ENCODE peak calls at places on chromosome 12, in seven cellular contexts. One of them, this sample, is unnamed.

GRCh38 chr12:122087431-122088180 is 9.1 kb downstream of the MLXIP start:
- DNase-seq in upper lobe of right lung: peak
- DNase-seq in uterus: no peak
- DNase-seq in dorsolateral prefrontal cortex: peak
- DNase-seq in Panc1: no peak
- DNase-seq in IMR-90: no peak
- DNase-seq in tibial artery: no peak
- DNase-seq in this sample: no peak

GRCh38 chr12:94481734-94482133 is 22.1 kb upstream of the CEP83 start:
- DNase-seq in dorsolateral prefrontal cortex: no peak
- DNase-seq in upper lobe of right lung: no peak
- DNase-seq in IMR-90: no peak
- DNase-seq in tibial artery: no peak
- DNase-seq in uterus: no peak
- DNase-seq in Panc1: no peak
- DNase-seq in this sample: no peak

GRCh38 chr12:124852911-124853441 is 10.7 kb downstream of the SCARB1 start:
- DNase-seq in tibial artery: no peak
- DNase-seq in IMR-90: no peak
- DNase-seq in upper lobe of right lung: no peak
- DNase-seq in dorsolateral prefrontal cortex: no peak
- DNase-seq in uterus: no peak
- DNase-seq in Panc1: no peak
- DNase-seq in this sample: no peak

GRCh38 chr12:12513416-12514006 is 49.2 kb downstream of the DUSP16 start:
- DNase-seq in Panc1: no peak
- DNase-seq in tibial artery: no peak
- DNase-seq in uterus: no peak
- DNase-seq in dorsolateral prefrontal cortex: no peak
- DNase-seq in upper lobe of right lung: no peak
- DNase-seq in IMR-90: no peak
- DNase-seq in this sample: no peak

GRCh38 chr12:130765186-130765659 is 49.1 kb upstream of the RIMBP2 start:
- DNase-seq in dorsolateral prefrontal cortex: no peak
- DNase-seq in upper lobe of right lung: no peak
- DNase-seq in uterus: no peak
- DNase-seq in IMR-90: peak
- DNase-seq in Panc1: no peak
- DNase-seq in tibial artery: no peak
- DNase-seq in this sample: peak

GRCh38 chr12:82942521-82942920 is 255.8 kb downstream of the TMTC2 start:
- DNase-seq in uterus: no peak
- DNase-seq in dorsolateral prefrontal cortex: no peak
- DNase-seq in tibial artery: no peak
- DNase-seq in upper lobe of right lung: no peak
- DNase-seq in IMR-90: no peak
- DNase-seq in Panc1: no peak
- DNase-seq in this sample: no peak

GRCh38 chr12:122097641-122098364 is 19.2 kb downstream of the MLXIP start:
- DNase-seq in upper lobe of right lung: peak
- DNase-seq in tibial artery: no peak
- DNase-seq in Panc1: no peak
- DNase-seq in dorsolateral prefrontal cortex: no peak
- DNase-seq in IMR-90: peak
- DNase-seq in uterus: no peak
- DNase-seq in this sample: no peak

GRCh38 chr12:67697981-67698380 is 49.4 kb downstream of the DYRK2 start:
- DNase-seq in upper lobe of right lung: no peak
- DNase-seq in IMR-90: no peak
- DNase-seq in Panc1: no peak
- DNase-seq in dorsolateral prefrontal cortex: no peak
- DNase-seq in uterus: no peak
- DNase-seq in tibial artery: no peak
- DNase-seq in this sample: no peak

GRCh38 chr12:4700621-4701026 is 19.6 kb upstream of the GALNT8 start:
- DNase-seq in IMR-90: peak
- DNase-seq in uterus: peak
- DNase-seq in dorsolateral prefrontal cortex: no peak
- DNase-seq in upper lobe of right lung: no peak
- DNase-seq in tibial artery: peak
- DNase-seq in Panc1: no peak
- DNase-seq in this sample: no peak

GRCh38 chr12:21672151-21672550 is 14.5 kb upstream of the LDHB start:
- DNase-seq in IMR-90: no peak
- DNase-seq in uterus: no peak
- DNase-seq in Panc1: no peak
- DNase-seq in dorsolateral prefrontal cortex: no peak
- DNase-seq in tibial artery: no peak
- DNase-seq in upper lobe of right lung: no peak
- DNase-seq in this sample: no peak

GRCh38 chr12:53862206-53862605 is 76.4 kb upstream of the HOXC13 start:
- DNase-seq in IMR-90: no peak
- DNase-seq in uterus: no peak
- DNase-seq in Panc1: no peak
- DNase-seq in tibial artery: no peak
- DNase-seq in upper lobe of right lung: no peak
- DNase-seq in dorsolateral prefrontal cortex: no peak
- DNase-seq in this sample: no peak

GRCh38 chr12:128644664-128645296 is 179.0 kb downstream of the SLC15A4 start:
- DNase-seq in Panc1: peak
- DNase-seq in uterus: no peak
- DNase-seq in upper lobe of right lung: no peak
- DNase-seq in dorsolateral prefrontal cortex: no peak
- DNase-seq in tibial artery: no peak
- DNase-seq in IMR-90: no peak
- DNase-seq in this sample: no peak

GRCh38 chr12:14239350-14239934 is 126.0 kb upstream of the ATF7IP start:
- DNase-seq in uterus: no peak
- DNase-seq in upper lobe of right lung: no peak
- DNase-seq in Panc1: no peak
- DNase-seq in tibial artery: peak
- DNase-seq in IMR-90: no peak
- DNase-seq in dorsolateral prefrontal cortex: no peak
- DNase-seq in this sample: no peak

GRCh38 chr12:89833337-89834252 is 125.0 kb upstream of the ATP2B1 start:
- DNase-seq in uterus: no peak
- DNase-seq in IMR-90: peak
- DNase-seq in upper lobe of right lung: no peak
- DNase-seq in Panc1: no peak
- DNase-seq in dorsolateral prefrontal cortex: no peak
- DNase-seq in tibial artery: no peak
- DNase-seq in this sample: peak

GRCh38 chr12:6132496-6132895 is 8.0 kb upstream of the VWF start:
- DNase-seq in IMR-90: no peak
- DNase-seq in uterus: no peak
- DNase-seq in upper lobe of right lung: no peak
- DNase-seq in Panc1: no peak
- DNase-seq in dorsolateral prefrontal cortex: no peak
- DNase-seq in tibial artery: no peak
- DNase-seq in this sample: no peak

GRCh38 chr12:67428431-67428830 is 159.3 kb downstream of the CAND1 start:
- DNase-seq in Panc1: no peak
- DNase-seq in uterus: no peak
- DNase-seq in dorsolateral prefrontal cortex: no peak
- DNase-seq in upper lobe of right lung: no peak
- DNase-seq in tibial artery: no peak
- DNase-seq in IMR-90: no peak
- DNase-seq in this sample: no peak

GRCh38 chr12:47903927-47904646 is 707 bp downstream of the VDR start:
- DNase-seq in upper lobe of right lung: peak
- DNase-seq in dorsolateral prefrontal cortex: no peak
- DNase-seq in Panc1: no peak
- DNase-seq in tibial artery: peak
- DNase-seq in uterus: peak
- DNase-seq in IMR-90: peak
- DNase-seq in this sample: no peak

DNA sequence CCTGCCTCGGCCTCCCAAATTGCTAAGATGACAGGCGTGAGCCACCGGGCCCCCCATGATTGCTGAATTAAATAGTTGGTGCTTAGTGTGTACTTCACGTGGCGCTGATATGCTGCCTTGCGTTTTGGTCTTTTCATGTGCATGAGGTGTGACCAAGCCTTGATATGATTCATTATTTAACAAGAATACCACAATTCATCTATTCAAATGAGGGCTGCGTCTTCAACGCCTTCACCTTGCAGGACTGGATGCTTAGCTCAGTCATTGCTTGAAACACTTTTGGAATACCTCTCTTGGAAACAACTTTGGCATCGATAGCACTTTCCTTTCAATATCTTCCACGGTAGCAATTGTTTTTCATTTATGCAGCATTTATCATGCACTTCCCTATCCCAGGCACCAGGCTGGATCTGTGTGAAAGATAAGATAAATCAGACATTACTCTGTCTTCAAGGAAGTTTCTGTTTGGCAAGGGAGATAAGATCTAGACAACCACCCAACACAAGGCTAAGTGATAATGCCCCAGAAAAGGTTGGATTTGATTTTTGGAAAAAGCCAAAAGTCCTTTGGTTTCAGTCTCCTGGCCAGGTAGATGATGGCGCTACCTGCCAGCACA is 1.3 kb upstream of the TEAD4 start:
- DNase-seq in dorsolateral prefrontal cortex: no peak
- DNase-seq in Panc1: no peak
- DNase-seq in tibial artery: no peak
- DNase-seq in uterus: no peak
- DNase-seq in upper lobe of right lung: no peak
- DNase-seq in IMR-90: no peak
- DNase-seq in this sample: no peak
- TF ChIP-seq CTCF in dorsolateral prefrontal cortex: no peak
- TF ChIP-seq CTCF in Panc1: no peak
- TF ChIP-seq CTCF in tibial artery: no peak
- TF ChIP-seq CTCF in uterus: no peak
- TF ChIP-seq CTCF in upper lobe of right lung: no peak
- TF ChIP-seq CTCF in IMR-90: no peak
- TF ChIP-seq CTCF in this sample: no peak

GRCh38 chr12:71439613-71440392 is at the start of gene LGR5:
- DNase-seq in tibial artery: no peak
- DNase-seq in IMR-90: peak
- DNase-seq in uterus: no peak
- DNase-seq in dorsolateral prefrontal cortex: peak
- DNase-seq in Panc1: no peak
- DNase-seq in upper lobe of right lung: peak
- DNase-seq in this sample: no peak

GRCh38 chr12:71440393-71441349 is 1.1 kb downstream of the LGR5 start:
- DNase-seq in upper lobe of right lung: peak
- DNase-seq in Panc1: no peak
- DNase-seq in IMR-90: no peak
- DNase-seq in tibial artery: no peak
- DNase-seq in uterus: no peak
- DNase-seq in dorsolateral prefrontal cortex: no peak
- DNase-seq in this sample: no peak

GRCh38 chr12:71436696-71437095 is 2.9 kb upstream of the LGR5 start:
- DNase-seq in upper lobe of right lung: no peak
- DNase-seq in tibial artery: no peak
- DNase-seq in Panc1: no peak
- DNase-seq in IMR-90: no peak
- DNase-seq in uterus: no peak
- DNase-seq in dorsolateral prefrontal cortex: no peak
- DNase-seq in this sample: no peak

GRCh38 chr12:71439362-71439612 is 311 bp upstream of the LGR5 start:
- DNase-seq in tibial artery: no peak
- DNase-seq in dorsolateral prefrontal cortex: no peak
- DNase-seq in Panc1: no peak
- DNase-seq in IMR-90: no peak
- DNase-seq in upper lobe of right lung: no peak
- DNase-seq in uterus: no peak
- DNase-seq in this sample: no peak

GRCh38 chr12:71438670-71439361 is 782 bp upstream of the LGR5 start:
- DNase-seq in Panc1: no peak
- DNase-seq in tibial artery: no peak
- DNase-seq in dorsolateral prefrontal cortex: no peak
- DNase-seq in upper lobe of right lung: no peak
- DNase-seq in IMR-90: no peak
- DNase-seq in uterus: no peak
- DNase-seq in this sample: no peak
- H3K4me3 ChIP-seq in Panc1: peak
- H3K4me3 ChIP-seq in tibial artery: peak
- H3K4me3 ChIP-seq in dorsolateral prefrontal cortex: peak
- H3K4me3 ChIP-seq in upper lobe of right lung: peak
- H3K4me3 ChIP-seq in IMR-90: no peak
- H3K4me3 ChIP-seq in uterus: peak
- H3K4me3 ChIP-seq in this sample: no peak

DNA sequence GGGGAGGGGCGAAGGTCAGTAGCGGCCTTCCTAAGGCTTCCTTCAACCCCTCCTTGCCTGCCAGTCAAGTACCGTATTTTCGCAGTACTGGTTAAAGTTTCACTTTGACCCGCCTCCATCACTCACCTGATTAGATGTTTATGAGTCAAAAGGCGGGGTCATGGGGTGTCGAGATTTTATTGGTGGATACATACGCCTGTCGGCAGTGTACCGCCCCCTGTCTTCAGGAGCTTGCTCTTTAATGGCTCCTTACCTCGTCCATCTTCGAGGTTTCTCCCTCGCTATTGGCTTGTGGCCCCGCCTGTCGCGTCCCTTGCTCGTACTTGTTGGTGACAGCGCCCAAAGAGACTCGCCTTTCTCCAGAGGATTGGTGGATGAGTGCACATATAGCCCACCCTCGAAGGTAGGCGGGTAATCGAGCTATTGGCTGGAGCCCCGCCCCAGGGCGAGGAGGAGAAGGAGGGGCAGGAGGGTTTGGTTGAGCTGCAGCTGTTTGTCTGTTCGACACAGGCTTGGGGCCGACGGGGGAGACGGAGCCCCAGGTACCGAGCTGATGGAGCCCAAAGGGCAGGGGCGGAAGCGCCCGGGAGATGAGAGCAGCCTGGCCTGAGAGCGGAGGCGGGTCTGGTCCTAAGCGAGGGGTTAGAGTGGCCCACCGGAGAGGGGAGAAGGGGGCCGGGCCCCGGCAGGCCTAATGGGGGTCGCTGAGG is at the start of gene RAB5B:
- DNase-seq in uterus: peak
- DNase-seq in tibial artery: peak
- DNase-seq in Panc1: peak
- DNase-seq in upper lobe of right lung: peak
- DNase-seq in IMR-90: peak
- DNase-seq in dorsolateral prefrontal cortex: peak
- DNase-seq in this sample: peak
- TF ChIP-seq CTCF in uterus: no peak
- TF ChIP-seq CTCF in tibial artery: peak
- TF ChIP-seq CTCF in Panc1: no peak
- TF ChIP-seq CTCF in upper lobe of right lung: peak
- TF ChIP-seq CTCF in IMR-90: no peak
- TF ChIP-seq CTCF in dorsolateral prefrontal cortex: peak
- TF ChIP-seq CTCF in this sample: no peak

DNA sequence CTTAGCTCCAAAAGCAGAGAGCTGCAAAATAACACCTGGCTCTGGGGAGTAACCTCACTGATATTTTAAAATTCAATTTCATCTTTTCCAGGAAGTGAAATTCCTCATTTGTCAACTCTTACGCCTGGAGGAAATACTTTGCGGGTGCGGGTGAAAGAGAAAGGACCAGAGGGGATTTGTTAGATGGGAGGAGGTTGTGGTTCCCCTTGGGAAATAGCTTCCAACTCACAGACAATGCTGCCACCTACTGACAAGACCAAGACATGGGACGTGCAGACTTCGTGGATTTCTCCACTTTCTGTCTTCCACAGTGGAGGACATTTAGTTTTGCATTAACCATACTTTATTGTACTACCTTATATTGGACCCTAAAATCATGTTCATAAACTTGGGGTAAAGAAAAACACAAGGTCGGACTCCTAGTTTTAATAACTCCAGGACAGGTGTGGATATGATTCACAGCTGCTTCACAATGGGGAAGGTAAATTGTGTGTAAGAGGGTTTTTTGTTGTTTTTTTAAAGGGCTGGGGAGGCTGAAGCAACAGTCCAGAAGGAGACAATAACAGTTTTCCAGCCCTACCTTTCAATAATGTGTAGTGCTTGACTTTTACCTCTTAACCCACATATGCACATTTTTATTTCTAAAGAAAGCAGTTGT is 10.8 kb downstream of the FBXL14 start:
- DNase-seq in dorsolateral prefrontal cortex: no peak
- DNase-seq in IMR-90: peak
- DNase-seq in upper lobe of right lung: no peak
- DNase-seq in tibial artery: no peak
- DNase-seq in uterus: peak
- DNase-seq in Panc1: no peak
- DNase-seq in this sample: peak
- H3K4me3 ChIP-seq in dorsolateral prefrontal cortex: peak
- H3K4me3 ChIP-seq in IMR-90: no peak
- H3K4me3 ChIP-seq in upper lobe of right lung: no peak
- H3K4me3 ChIP-seq in tibial artery: peak
- H3K4me3 ChIP-seq in uterus: no peak
- H3K4me3 ChIP-seq in Panc1: no peak
- H3K4me3 ChIP-seq in this sample: no peak